ENCODE peak calls at places on chromosome 12, in five cellular contexts. O, S, C, H and J are unnamed samples.

GRCh38 chr12:105705765-105706164 is 375.3 kb downstream of the C12orf75 start:
- DNase-seq in C (peak; percentile 53), S (peak; percentile 14), H (peak; percentile 29), O (peak; percentile 58), J (peak; percentile 73)

GRCh38 chr12:1719139-1719538 is 28.3 kb downstream of the ADIPOR2 start:
- DNase-seq in C (no peak), S (no peak), O (no peak), H (no peak), J (peak; percentile 72)

GRCh38 chr12:67710582-67710981 is 62.0 kb downstream of the DYRK2 start:
- DNase-seq in H (no peak), S (no peak), C (peak; percentile 83), O (no peak), J (no peak)

GRCh38 chr12:114917953-114918352 is 234.0 kb upstream of the TBX3 start:
- DNase-seq in C (no peak), S (no peak), H (no peak), O (no peak), J (no peak)

GRCh38 chr12:83102499-83102898 is 415.8 kb downstream of the TMTC2 start:
- DNase-seq in C (no peak), O (peak; percentile 74), S (no peak), H (no peak), J (no peak)

GRCh38 chr12:15698377-15698867 is 90.8 kb downstream of the EPS8 start:
- DNase-seq in S (no peak), H (no peak), O (no peak), C (no peak), J (peak; percentile 34)

GRCh38 chr12:15777355-15778012 is 11.7 kb downstream of the EPS8 start:
- DNase-seq in S (no peak), O (no peak), H (no peak), C (no peak), J (no peak)

GRCh38 chr12:223751-224240 is 9.8 kb upstream of the SLC6A12 start:
- DNase-seq in H (no peak), O (no peak), C (no peak), S (no peak), J (no peak)

GRCh38 chr12:81257952-81258551 is 180.2 kb downstream of the ACSS3 start:
- DNase-seq in H (peak; percentile 24), O (peak; percentile 44), S (no peak), C (no peak), J (peak; percentile 67)

GRCh38 chr12:47085815-47086252 is 6.1 kb upstream of the AMIGO2 start:
- DNase-seq in C (peak; percentile 21), S (peak; percentile 11), O (peak; percentile 74), H (no peak), J (no peak)

GRCh38 chr12:230925-231671 is 17.1 kb upstream of the SLC6A12 start:
- DNase-seq in S (no peak), H (no peak), O (no peak), C (no peak), J (no peak)

GRCh38 chr12:129687731-129688130 is 216.1 kb downstream of the TMEM132D start:
- DNase-seq in H (no peak), S (no peak), C (no peak), O (no peak), J (no peak)

GRCh38 chr12:20260864-20261263 is 107.5 kb upstream of the PDE3A start:
- DNase-seq in C (no peak), S (no peak), O (no peak), H (no peak), J (no peak)

GRCh38 chr12:115828151-115828550 is 449.3 kb downstream of the MED13L start:
- DNase-seq in O (no peak), C (no peak), H (no peak), S (no peak), J (no peak)

GRCh38 chr12:85627584-85627983 is 208.6 kb downstream of the RASSF9 start:
- DNase-seq in S (no peak), C (no peak), O (peak; percentile 20), H (no peak), J (no peak)

GRCh38 chr12:108693781-108694180 is 37.5 kb downstream of the CORO1C start:
- DNase-seq in C (no peak), S (no peak), H (no peak), O (no peak), J (no peak)

GRCh38 chr12:108696996-108697290 is 34.4 kb downstream of the CORO1C start:
- DNase-seq in O (no peak), C (no peak), H (no peak), S (no peak), J (no peak)

GRCh38 chr12:108697905-108698304 is 33.4 kb downstream of the CORO1C start:
- DNase-seq in H (no peak), C (no peak), S (no peak), O (no peak), J (no peak)

GRCh38 chr12:108694812-108695278 is 36.5 kb downstream of the CORO1C start:
- DNase-seq in O (peak; percentile 61), S (no peak), C (no peak), H (no peak), J (no peak)

GRCh38 chr12:108696111-108696995 is 35.0 kb downstream of the CORO1C start:
- DNase-seq in C (no peak), S (peak; percentile 47), H (no peak), O (peak; percentile 95), J (no peak)
- H3K36me3 ChIP-seq in C (no peaks in the 10 kb centered on the region), S (peaks cover 37% of the 10 kb centered on the region), H (peaks cover 73% of the 10 kb centered on the region), O (peaks cover 39% of the 10 kb centered on the region), J (no peaks in the 10 kb centered on the region)

DNA sequence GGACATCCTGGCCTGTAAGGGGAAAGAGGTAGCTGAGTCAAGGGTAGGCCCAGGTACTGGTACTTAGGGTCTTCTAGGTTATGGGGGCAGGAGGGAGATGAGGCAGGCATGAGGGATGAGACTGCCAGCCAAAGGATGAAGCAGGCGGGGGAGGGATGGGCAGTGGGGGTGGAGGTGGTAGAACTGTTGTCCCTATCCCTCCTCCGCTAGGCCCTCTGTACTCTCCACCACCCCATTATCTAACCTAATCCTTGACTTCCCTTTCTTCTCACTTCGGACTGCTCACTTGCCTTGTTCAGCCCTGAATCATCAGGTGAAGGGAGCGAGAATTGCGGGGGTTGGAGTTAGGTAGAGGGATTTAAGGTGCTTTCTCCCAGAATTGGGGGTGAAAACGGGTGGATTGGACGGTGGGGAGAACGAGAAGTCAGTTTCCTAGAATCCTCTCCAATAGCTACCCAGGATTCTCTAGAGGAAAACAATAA is 562 bp downstream of the PAN2 start:
- DNase-seq in C (no peak), O (no peak), S (no peak), H (peak; percentile 15), J (no peak)
- H3K4me3 ChIP-seq in C (peak overlapping the region; percentile 45), O (peak overlapping the region; percentile 67), S (peak overlapping the region; percentile 74), H (peak overlapping the region; percentile 95), J (peak overlapping the region; percentile 57)

DNA sequence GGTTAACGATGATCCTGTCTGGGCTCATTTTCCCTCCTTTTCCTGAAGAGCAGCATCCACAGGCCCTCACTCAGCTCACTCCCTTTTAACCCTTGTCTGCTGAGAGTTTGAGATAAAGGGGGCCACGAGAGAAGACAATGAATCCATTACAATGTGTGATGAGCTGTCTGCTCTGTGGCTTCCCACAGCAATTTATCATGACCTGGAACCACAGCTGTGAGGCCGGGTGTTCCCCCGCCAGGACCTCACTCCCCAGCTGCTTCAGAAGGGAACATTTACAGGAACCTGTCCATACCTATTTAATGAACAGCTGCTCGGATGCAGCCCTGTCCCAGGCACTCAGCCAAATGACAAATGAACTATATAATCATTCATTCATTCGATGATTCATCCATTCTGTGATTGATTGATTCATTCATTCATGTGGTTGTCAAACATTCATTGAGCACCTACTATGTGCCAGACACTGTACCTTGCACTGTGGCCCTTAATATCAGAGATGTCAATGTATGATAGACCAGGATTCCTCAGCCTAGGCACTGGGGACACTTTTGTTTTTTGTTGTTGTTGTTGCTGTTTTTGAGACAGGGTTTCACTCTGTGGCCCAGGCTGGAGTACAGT is 18.5 kb upstream of the P2RX7 start:
- DNase-seq in O (no peak), C (no peak), S (no peak), H (no peak), J (no peak)
- H3K36me3 ChIP-seq in O (no peaks in the 10 kb centered on the region), C (no peaks in the 10 kb centered on the region), S (no peaks in the 10 kb centered on the region), H (no peaks in the 10 kb centered on the region), J (no peaks in the 10 kb centered on the region)

DNA sequence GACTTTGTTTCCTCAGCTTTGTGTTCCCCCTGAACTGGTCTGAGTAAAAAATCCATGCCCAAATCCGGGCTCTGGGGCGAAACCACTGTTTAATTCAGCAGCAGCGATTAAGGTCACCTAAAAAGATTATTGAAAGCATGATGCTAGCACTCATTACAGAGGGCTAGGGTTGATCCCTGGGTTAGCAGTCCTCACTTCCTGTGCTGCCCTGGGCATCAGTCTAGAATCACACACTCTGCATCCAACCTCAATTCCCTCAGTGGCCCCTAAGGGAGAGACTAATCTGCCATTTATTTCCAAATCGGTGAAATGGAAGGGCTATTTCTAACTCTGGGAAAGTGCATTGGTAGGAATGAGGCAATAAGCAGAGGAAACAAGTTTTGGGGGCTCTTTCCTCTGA is 107.2 kb downstream of the BTG1 start:
- DNase-seq in H (no peak), C (no peak), S (no peak), O (no peak), J (no peak)
- H3K4me3 ChIP-seq in H (no peak overlapping the region), C (no peak overlapping the region), S (no peak overlapping the region), O (no peak overlapping the region), J (no peak overlapping the region)

GRCh38 chr12:57614178-57614947 is 3.1 kb downstream of the ARHGEF25 start:
- DNase-seq in S (peak; percentile 27), O (no peak), H (peak; percentile 70), C (no peak), J (no peak)

GRCh38 chr12:57614948-57615500 is 3.8 kb downstream of the ARHGEF25 start:
- DNase-seq in C (no peak), H (no peak), O (no peak), S (no peak), J (no peak)

GRCh38 chr12:57615637-57616036 is 4.4 kb downstream of the ARHGEF25 start:
- DNase-seq in S (no peak), C (no peak), O (no peak), H (no peak), J (no peak)

GRCh38 chr12:57617942-57618341 is 6.7 kb downstream of the ARHGEF25 start:
- DNase-seq in C (no peak), S (no peak), H (no peak), O (no peak), J (no peak)

GRCh38 chr12:57616383-57617101 is 5.3 kb downstream of the ARHGEF25 start:
- DNase-seq in O (peak; percentile 47), H (no peak), S (no peak), C (no peak), J (no peak)
- H3K36me3 ChIP-seq in O (no peaks in the 10 kb centered on the region), H (no peaks in the 10 kb centered on the region), S (no peaks in the 10 kb centered on the region), C (no peaks in the 10 kb centered on the region), J (no peaks in the 10 kb centered on the region)

DNA sequence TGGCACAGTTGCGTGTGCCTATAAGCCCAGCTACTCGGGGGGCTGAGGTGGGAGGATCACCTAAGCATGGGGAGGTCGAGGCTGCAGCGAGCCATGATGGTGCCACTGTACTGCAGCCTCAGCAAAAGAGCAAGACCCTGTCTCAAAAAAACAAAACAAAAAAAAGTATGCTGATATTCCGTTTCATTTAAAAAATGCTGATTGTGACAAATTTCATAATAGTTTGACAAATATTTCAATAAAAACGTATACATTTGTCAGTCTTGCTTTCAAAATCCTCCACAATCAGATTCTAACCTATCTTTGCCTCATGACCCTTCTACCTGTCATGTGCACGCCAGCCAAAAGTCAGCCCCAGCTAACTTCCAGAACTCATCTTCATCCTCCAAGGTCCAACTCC is 9.8 kb downstream of the USP44 start:
- DNase-seq in C (no peak), H (no peak), O (no peak), S (no peak), J (no peak)
- H3K4me3 ChIP-seq in C (no peak overlapping the region), H (no peak overlapping the region), O (no peak overlapping the region), S (no peak overlapping the region), J (no peak overlapping the region)

GRCh38 chr12:123732251-123732650 is 20.1 kb downstream of the ATP6V0A2 start:
- DNase-seq in O (no peak), C (no peak), H (no peak), S (no peak), J (no peak)

GRCh38 chr12:123733243-123733642 is 21.1 kb downstream of the ATP6V0A2 start:
- DNase-seq in H (no peak), S (no peak), C (no peak), O (no peak), J (no peak)

GRCh38 chr12:123734268-123734667 is 22.1 kb downstream of the ATP6V0A2 start:
- DNase-seq in H (no peak), O (no peak), C (no peak), S (no peak), J (no peak)
- H3K36me3 ChIP-seq in H (peaks cover 95% of the 10 kb centered on the region), O (peaks cover 47% of the 10 kb centered on the region), C (peaks cover 61% of the 10 kb centered on the region), S (peaks cover 82% of the 10 kb centered on the region), J (peaks cover 39% of the 10 kb centered on the region)